ENCODE peak calls at places on chromosomes 2 and 18, in seven cellular contexts. One of them, this sample, is unnamed.

GRCh38 chr2:123695449-123695848 is 329.6 kb upstream of the CNTNAP5 start:
- DNase-seq in stimulated activated CD4-positive, alpha-beta T cell treated with anti-CD3 and anti-CD28 coated beads, Interleukin-12 subunit alpha, Interleukin-12 subunit beta, amount 100 ng/mL, for 4 hours: no peak
- DNase-seq in foreskin keratinocyte: no peak
- DNase-seq in A172: no peak
- DNase-seq in EL: no peak
- DNase-seq in GM03348: no peak
- DNase-seq in mesendoderm: no peak
- DNase-seq in this sample: no peak

GRCh38 chr2:20178404-20179178 is 46.3 kb downstream of the SDC1 start:
- DNase-seq in stimulated activated CD4-positive, alpha-beta T cell treated with anti-CD3 and anti-CD28 coated beads, Interleukin-12 subunit alpha, Interleukin-12 subunit beta, amount 100 ng/mL, for 4 hours: no peak
- DNase-seq in foreskin keratinocyte: no peak
- DNase-seq in A172: no peak
- DNase-seq in EL: no peak
- DNase-seq in GM03348: no peak
- DNase-seq in mesendoderm: no peak
- DNase-seq in this sample: no peak

GRCh38 chr18:34976899-34977786 is 64.1 kb upstream of the MAPRE2 start:
- DNase-seq in stimulated activated CD4-positive, alpha-beta T cell treated with anti-CD3 and anti-CD28 coated beads, Interleukin-12 subunit alpha, Interleukin-12 subunit beta, amount 100 ng/mL, for 4 hours: peak
- DNase-seq in foreskin keratinocyte: no peak
- DNase-seq in A172: peak
- DNase-seq in EL: peak
- DNase-seq in GM03348: peak
- DNase-seq in mesendoderm: peak
- DNase-seq in this sample: peak

GRCh38 chr18:77161954-77162353 is 29.4 kb upstream of the MBP start:
- DNase-seq in stimulated activated CD4-positive, alpha-beta T cell treated with anti-CD3 and anti-CD28 coated beads, Interleukin-12 subunit alpha, Interleukin-12 subunit beta, amount 100 ng/mL, for 4 hours: no peak
- DNase-seq in foreskin keratinocyte: peak
- DNase-seq in A172: no peak
- DNase-seq in EL: no peak
- DNase-seq in GM03348: no peak
- DNase-seq in mesendoderm: no peak
- DNase-seq in this sample: no peak

GRCh38 chr2:200367155-200367554 is 60.7 kb downstream of the SPATS2L start:
- DNase-seq in stimulated activated CD4-positive, alpha-beta T cell treated with anti-CD3 and anti-CD28 coated beads, Interleukin-12 subunit alpha, Interleukin-12 subunit beta, amount 100 ng/mL, for 4 hours: no peak
- DNase-seq in foreskin keratinocyte: no peak
- DNase-seq in A172: no peak
- DNase-seq in EL: peak
- DNase-seq in GM03348: no peak
- DNase-seq in mesendoderm: no peak
- DNase-seq in this sample: no peak

GRCh38 chr2:203656522-203657287 is 49.7 kb upstream of the CD28 start:
- DNase-seq in stimulated activated CD4-positive, alpha-beta T cell treated with anti-CD3 and anti-CD28 coated beads, Interleukin-12 subunit alpha, Interleukin-12 subunit beta, amount 100 ng/mL, for 4 hours: no peak
- DNase-seq in foreskin keratinocyte: peak
- DNase-seq in A172: no peak
- DNase-seq in EL: peak
- DNase-seq in GM03348: peak
- DNase-seq in mesendoderm: peak
- DNase-seq in this sample: no peak

GRCh38 chr2:32960647-32961403 is 14.1 kb downstream of the LTBP1 start:
- DNase-seq in stimulated activated CD4-positive, alpha-beta T cell treated with anti-CD3 and anti-CD28 coated beads, Interleukin-12 subunit alpha, Interleukin-12 subunit beta, amount 100 ng/mL, for 4 hours: no peak
- DNase-seq in foreskin keratinocyte: no peak
- DNase-seq in A172: no peak
- DNase-seq in EL: no peak
- DNase-seq in GM03348: no peak
- DNase-seq in mesendoderm: peak
- DNase-seq in this sample: no peak

GRCh38 chr2:133130548-133131246 is 437.6 kb downstream of the NCKAP5 start:
- DNase-seq in stimulated activated CD4-positive, alpha-beta T cell treated with anti-CD3 and anti-CD28 coated beads, Interleukin-12 subunit alpha, Interleukin-12 subunit beta, amount 100 ng/mL, for 4 hours: no peak
- DNase-seq in foreskin keratinocyte: no peak
- DNase-seq in A172: peak
- DNase-seq in EL: peak
- DNase-seq in GM03348: no peak
- DNase-seq in mesendoderm: no peak
- DNase-seq in this sample: no peak

GRCh38 chr2:156031121-156031520 is 301.4 kb downstream of the NR4A2 start:
- DNase-seq in stimulated activated CD4-positive, alpha-beta T cell treated with anti-CD3 and anti-CD28 coated beads, Interleukin-12 subunit alpha, Interleukin-12 subunit beta, amount 100 ng/mL, for 4 hours: no peak
- DNase-seq in foreskin keratinocyte: no peak
- DNase-seq in A172: no peak
- DNase-seq in EL: no peak
- DNase-seq in GM03348: no peak
- DNase-seq in mesendoderm: no peak
- DNase-seq in this sample: no peak

GRCh38 chr2:233819884-233820765 is 34.2 kb downstream of the HJURP start:
- DNase-seq in stimulated activated CD4-positive, alpha-beta T cell treated with anti-CD3 and anti-CD28 coated beads, Interleukin-12 subunit alpha, Interleukin-12 subunit beta, amount 100 ng/mL, for 4 hours: no peak
- DNase-seq in foreskin keratinocyte: no peak
- DNase-seq in A172: no peak
- DNase-seq in EL: no peak
- DNase-seq in GM03348: peak
- DNase-seq in mesendoderm: no peak
- DNase-seq in this sample: no peak

GRCh38 chr2:134549104-134549503 is 169.7 kb downstream of the TMEM163 start:
- DNase-seq in stimulated activated CD4-positive, alpha-beta T cell treated with anti-CD3 and anti-CD28 coated beads, Interleukin-12 subunit alpha, Interleukin-12 subunit beta, amount 100 ng/mL, for 4 hours: no peak
- DNase-seq in foreskin keratinocyte: peak
- DNase-seq in A172: no peak
- DNase-seq in EL: peak
- DNase-seq in GM03348: peak
- DNase-seq in mesendoderm: no peak
- DNase-seq in this sample: no peak

GRCh38 chr2:183773775-183774174 is 649.5 kb downstream of the NUP35 start:
- DNase-seq in stimulated activated CD4-positive, alpha-beta T cell treated with anti-CD3 and anti-CD28 coated beads, Interleukin-12 subunit alpha, Interleukin-12 subunit beta, amount 100 ng/mL, for 4 hours: no peak
- DNase-seq in foreskin keratinocyte: no peak
- DNase-seq in A172: no peak
- DNase-seq in EL: no peak
- DNase-seq in GM03348: no peak
- DNase-seq in mesendoderm: no peak
- DNase-seq in this sample: no peak

GRCh38 chr2:168024459-168024858 is 222.9 kb downstream of the STK39 start:
- DNase-seq in stimulated activated CD4-positive, alpha-beta T cell treated with anti-CD3 and anti-CD28 coated beads, Interleukin-12 subunit alpha, Interleukin-12 subunit beta, amount 100 ng/mL, for 4 hours: no peak
- DNase-seq in foreskin keratinocyte: no peak
- DNase-seq in A172: no peak
- DNase-seq in EL: no peak
- DNase-seq in GM03348: no peak
- DNase-seq in mesendoderm: no peak
- DNase-seq in this sample: no peak

GRCh38 chr2:165876712-165877111 is 76.9 kb downstream of the TTC21B start:
- DNase-seq in stimulated activated CD4-positive, alpha-beta T cell treated with anti-CD3 and anti-CD28 coated beads, Interleukin-12 subunit alpha, Interleukin-12 subunit beta, amount 100 ng/mL, for 4 hours: no peak
- DNase-seq in foreskin keratinocyte: no peak
- DNase-seq in A172: no peak
- DNase-seq in EL: peak
- DNase-seq in GM03348: peak
- DNase-seq in mesendoderm: peak
- DNase-seq in this sample: no peak

GRCh38 chr18:47928466-47928865 is 2.0 kb downstream of the SMAD2 start:
- DNase-seq in stimulated activated CD4-positive, alpha-beta T cell treated with anti-CD3 and anti-CD28 coated beads, Interleukin-12 subunit alpha, Interleukin-12 subunit beta, amount 100 ng/mL, for 4 hours: no peak
- DNase-seq in foreskin keratinocyte: peak
- DNase-seq in A172: no peak
- DNase-seq in EL: no peak
- DNase-seq in GM03348: no peak
- DNase-seq in mesendoderm: no peak
- DNase-seq in this sample: no peak

GRCh38 chr2:187143537-187143936 is 294.6 kb upstream of the ZSWIM2 start:
- DNase-seq in stimulated activated CD4-positive, alpha-beta T cell treated with anti-CD3 and anti-CD28 coated beads, Interleukin-12 subunit alpha, Interleukin-12 subunit beta, amount 100 ng/mL, for 4 hours: no peak
- DNase-seq in foreskin keratinocyte: no peak
- DNase-seq in A172: no peak
- DNase-seq in EL: no peak
- DNase-seq in GM03348: no peak
- DNase-seq in mesendoderm: no peak
- DNase-seq in this sample: no peak

GRCh38 chr18:55672574-55673361 is 84.8 kb upstream of the TCF4 start:
- DNase-seq in stimulated activated CD4-positive, alpha-beta T cell treated with anti-CD3 and anti-CD28 coated beads, Interleukin-12 subunit alpha, Interleukin-12 subunit beta, amount 100 ng/mL, for 4 hours: no peak
- DNase-seq in foreskin keratinocyte: no peak
- DNase-seq in A172: no peak
- DNase-seq in EL: no peak
- DNase-seq in GM03348: peak
- DNase-seq in mesendoderm: peak
- DNase-seq in this sample: no peak

GRCh38 chr2:45763256-45763655 is 111.8 kb downstream of the PRKCE start:
- DNase-seq in stimulated activated CD4-positive, alpha-beta T cell treated with anti-CD3 and anti-CD28 coated beads, Interleukin-12 subunit alpha, Interleukin-12 subunit beta, amount 100 ng/mL, for 4 hours: no peak
- DNase-seq in foreskin keratinocyte: no peak
- DNase-seq in A172: no peak
- DNase-seq in EL: peak
- DNase-seq in GM03348: no peak
- DNase-seq in mesendoderm: no peak
- DNase-seq in this sample: no peak

GRCh38 chr18:58501497-58501896 is 127.4 kb downstream of the ALPK2 start:
- DNase-seq in stimulated activated CD4-positive, alpha-beta T cell treated with anti-CD3 and anti-CD28 coated beads, Interleukin-12 subunit alpha, Interleukin-12 subunit beta, amount 100 ng/mL, for 4 hours: no peak
- DNase-seq in foreskin keratinocyte: no peak
- DNase-seq in A172: no peak
- DNase-seq in EL: no peak
- DNase-seq in GM03348: no peak
- DNase-seq in mesendoderm: no peak
- DNase-seq in this sample: no peak

GRCh38 chr2:133676392-133677130 is 108.3 kb upstream of the NCKAP5 start:
- DNase-seq in stimulated activated CD4-positive, alpha-beta T cell treated with anti-CD3 and anti-CD28 coated beads, Interleukin-12 subunit alpha, Interleukin-12 subunit beta, amount 100 ng/mL, for 4 hours: no peak
- DNase-seq in foreskin keratinocyte: no peak
- DNase-seq in A172: no peak
- DNase-seq in EL: peak
- DNase-seq in GM03348: peak
- DNase-seq in mesendoderm: peak
- DNase-seq in this sample: no peak

GRCh38 chr18:34158881-34159690 is 65.6 kb downstream of the NOL4 start:
- DNase-seq in stimulated activated CD4-positive, alpha-beta T cell treated with anti-CD3 and anti-CD28 coated beads, Interleukin-12 subunit alpha, Interleukin-12 subunit beta, amount 100 ng/mL, for 4 hours: no peak
- DNase-seq in foreskin keratinocyte: no peak
- DNase-seq in A172: no peak
- DNase-seq in EL: no peak
- DNase-seq in GM03348: peak
- DNase-seq in mesendoderm: peak
- DNase-seq in this sample: peak

GRCh38 chr2:28801726-28802125 is 8.9 kb upstream of the SPDYA start:
- DNase-seq in stimulated activated CD4-positive, alpha-beta T cell treated with anti-CD3 and anti-CD28 coated beads, Interleukin-12 subunit alpha, Interleukin-12 subunit beta, amount 100 ng/mL, for 4 hours: no peak
- DNase-seq in foreskin keratinocyte: peak
- DNase-seq in A172: peak
- DNase-seq in EL: peak
- DNase-seq in GM03348: no peak
- DNase-seq in mesendoderm: no peak
- DNase-seq in this sample: no peak

GRCh38 chr18:46750626-46751025 is 6.2 kb downstream of the ST8SIA5 start:
- DNase-seq in stimulated activated CD4-positive, alpha-beta T cell treated with anti-CD3 and anti-CD28 coated beads, Interleukin-12 subunit alpha, Interleukin-12 subunit beta, amount 100 ng/mL, for 4 hours: no peak
- DNase-seq in foreskin keratinocyte: no peak
- DNase-seq in A172: no peak
- DNase-seq in EL: no peak
- DNase-seq in GM03348: no peak
- DNase-seq in mesendoderm: no peak
- DNase-seq in this sample: no peak

GRCh38 chr2:36597532-36598377 is at the start of gene FEZ2:
- DNase-seq in stimulated activated CD4-positive, alpha-beta T cell treated with anti-CD3 and anti-CD28 coated beads, Interleukin-12 subunit alpha, Interleukin-12 subunit beta, amount 100 ng/mL, for 4 hours: peak
- DNase-seq in foreskin keratinocyte: peak
- DNase-seq in A172: peak
- DNase-seq in EL: peak
- DNase-seq in GM03348: peak
- DNase-seq in mesendoderm: peak
- DNase-seq in this sample: peak